ENCODE peak calls at places on chromosomes 16 and 17, in nine cellular contexts. R is A549, K is SK-N-SH, W is transverse colon, Z is stomach, I is ovary, T is suprapubic skin, J is tibial nerve, H is GM12878. D is an unnamed sample.

GRCh38 chr17:7888184-7888920 is at the start of gene CHD3:
- DNase-seq in R (no peak), K (no peak), W (peak), Z (peak), I (no peak), T (peak), J (no peak), H (no peak), D (no peak)

GRCh38 chr17:17445925-17446665 is 30.7 kb upstream of the MED9 start:
- DNase-seq in R (peak), K (no peak), W (peak), Z (peak), I (no peak), T (peak), J (peak), H (no peak), D (no peak)

GRCh38 chr16:63720848-63721247 is 1401.0 kb downstream of the CDH11 start:
- DNase-seq in R (no peak), K (no peak), W (no peak), Z (no peak), I (no peak), T (no peak), J (no peak), H (no peak), D (no peak)

GRCh38 chr17:50688168-50688719 is 19.5 kb downstream of the ANKRD40 start:
- DNase-seq in R (no peak), K (no peak), W (no peak), Z (no peak), I (peak), T (no peak), J (no peak), H (no peak), D (no peak)

GRCh38 chr16:76428858-76429257 is 151.7 kb downstream of the CNTNAP4 start:
- DNase-seq in R (peak), K (no peak), W (peak), Z (no peak), I (no peak), T (no peak), J (no peak), H (no peak), D (no peak)

GRCh38 chr16:5381481-5381880 is 283.9 kb upstream of the EEF2KMT start:
- DNase-seq in R (no peak), K (no peak), W (no peak), Z (no peak), I (no peak), T (no peak), J (no peak), H (no peak), D (no peak)

GRCh38 chr17:11273596-11273995 is 32.6 kb downstream of the SHISA6 start:
- DNase-seq in R (no peak), K (no peak), W (no peak), Z (no peak), I (no peak), T (no peak), J (no peak), H (no peak), D (no peak)

GRCh38 chr16:23563186-23563585 is 5.7 kb downstream of the UBFD1 start:
- DNase-seq in R (no peak), K (no peak), W (no peak), Z (no peak), I (no peak), T (no peak), J (no peak), H (no peak), D (no peak)

DNA sequence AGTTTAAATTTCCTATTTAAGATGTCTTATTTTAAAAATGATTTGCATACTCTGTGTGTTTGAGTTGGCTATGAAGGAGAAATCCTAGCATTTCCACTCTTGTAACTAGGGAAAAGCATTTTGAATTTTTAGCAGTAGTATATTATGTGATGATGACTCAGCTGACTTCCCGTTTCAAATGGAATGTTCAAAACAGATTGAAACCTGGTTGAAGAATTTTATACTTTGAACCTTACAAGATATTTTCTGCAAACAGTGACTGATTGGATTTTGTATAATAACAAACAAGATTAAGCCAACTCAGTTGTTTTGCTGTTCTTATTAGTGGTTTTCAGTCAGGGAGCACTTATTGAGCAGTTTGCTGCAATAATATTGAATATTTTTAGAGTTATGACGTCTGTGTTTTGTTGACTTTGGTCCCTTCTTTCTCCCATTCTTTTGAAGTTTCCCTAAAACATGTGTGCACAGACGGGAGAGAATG is 8.0 kb downstream of the TNRC6A start:
- DNase-seq in R (no peak), K (no peak), W (no peak), Z (no peak), I (no peak), T (no peak), J (no peak), H (no peak), D (no peak)
- H3K27ac ChIP-seq in R (peak), K (peak), W (peak), Z (no peak), I (peak), T (peak), J (peak), H (no peak), D (peak)

DNA sequence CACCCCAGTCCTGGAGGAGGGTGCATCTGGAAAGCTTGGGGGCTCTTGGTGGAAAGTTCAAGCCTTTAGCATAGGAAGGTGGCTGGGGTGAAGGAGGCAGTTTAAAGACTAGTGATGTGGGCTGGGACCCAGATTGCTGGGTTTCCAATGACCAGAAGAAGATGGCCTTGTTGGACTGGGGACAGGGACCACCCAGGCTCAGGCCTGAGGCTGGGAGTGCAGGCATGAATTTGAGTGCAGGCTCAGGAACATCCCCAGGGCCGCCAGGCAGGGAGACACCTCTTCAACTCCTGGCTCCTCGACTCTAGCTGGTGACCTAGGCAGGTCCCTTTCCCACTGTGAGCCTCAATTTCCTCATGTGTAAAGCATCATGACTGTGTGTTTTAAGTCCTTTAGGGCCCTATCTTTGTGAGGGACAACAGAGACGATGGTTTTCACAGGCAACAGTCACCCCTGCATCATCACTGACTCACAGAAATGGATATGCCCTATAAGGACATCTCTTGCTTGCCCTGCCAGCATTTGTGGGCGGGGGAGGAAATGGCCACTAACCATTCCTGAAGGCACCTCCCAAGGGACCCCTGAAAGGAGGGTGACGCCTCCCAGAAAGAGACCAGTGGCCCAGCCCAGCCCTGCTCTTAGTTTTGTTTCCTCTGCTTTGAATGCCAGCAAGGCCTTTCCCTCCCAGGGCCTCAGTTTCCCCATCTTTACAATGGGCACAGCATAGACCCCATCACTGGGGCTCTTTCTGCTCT is 11.1 kb downstream of the NLRC5 start:
- DNase-seq in R (peak), K (no peak), W (peak), Z (peak), I (peak), T (no peak), J (no peak), H (peak), D (no peak)
- TF ChIP-seq EP300 in R (no peak), K (no peak), W (no peak), Z (no peak), I (no peak), T (no peak), J (no peak), H (no peak), D (no peak)

GRCh38 chr17:64622931-64623654 is 39.0 kb downstream of the SMURF2 start:
- DNase-seq in R (peak), K (no peak), W (no peak), Z (no peak), I (no peak), T (no peak), J (no peak), H (no peak), D (no peak)
- H3K4me3 ChIP-seq in R (no peak), K (no peak), W (no peak), Z (no peak), I (no peak), T (no peak), J (no peak), H (no peak), D (no peak)

GRCh38 chr16:82810077-82810476 is 183.3 kb downstream of the CDH13 start:
- DNase-seq in R (no peak), K (no peak), W (no peak), Z (no peak), I (no peak), T (no peak), J (no peak), H (no peak), D (no peak)

GRCh38 chr16:82808036-82808435 is 181.3 kb downstream of the CDH13 start:
- DNase-seq in R (no peak), K (no peak), W (no peak), Z (no peak), I (no peak), T (no peak), J (no peak), H (no peak), D (no peak)
- H3K27ac ChIP-seq in R (no peak), K (no peak), W (no peak), Z (no peak), I (no peak), T (no peak), J (no peak), H (no peak), D (no peak)

GRCh38 chr17:52136173-52136572 is 22.3 kb downstream of the CA10 start:
- DNase-seq in R (no peak), K (no peak), W (no peak), Z (no peak), I (no peak), T (no peak), J (no peak), H (no peak), D (no peak)
- TF ChIP-seq EP300 in R (no peak), K (no peak), W (no peak), Z (no peak), I (no peak), T (no peak), J (no peak), H (no peak), D (no peak)

DNA sequence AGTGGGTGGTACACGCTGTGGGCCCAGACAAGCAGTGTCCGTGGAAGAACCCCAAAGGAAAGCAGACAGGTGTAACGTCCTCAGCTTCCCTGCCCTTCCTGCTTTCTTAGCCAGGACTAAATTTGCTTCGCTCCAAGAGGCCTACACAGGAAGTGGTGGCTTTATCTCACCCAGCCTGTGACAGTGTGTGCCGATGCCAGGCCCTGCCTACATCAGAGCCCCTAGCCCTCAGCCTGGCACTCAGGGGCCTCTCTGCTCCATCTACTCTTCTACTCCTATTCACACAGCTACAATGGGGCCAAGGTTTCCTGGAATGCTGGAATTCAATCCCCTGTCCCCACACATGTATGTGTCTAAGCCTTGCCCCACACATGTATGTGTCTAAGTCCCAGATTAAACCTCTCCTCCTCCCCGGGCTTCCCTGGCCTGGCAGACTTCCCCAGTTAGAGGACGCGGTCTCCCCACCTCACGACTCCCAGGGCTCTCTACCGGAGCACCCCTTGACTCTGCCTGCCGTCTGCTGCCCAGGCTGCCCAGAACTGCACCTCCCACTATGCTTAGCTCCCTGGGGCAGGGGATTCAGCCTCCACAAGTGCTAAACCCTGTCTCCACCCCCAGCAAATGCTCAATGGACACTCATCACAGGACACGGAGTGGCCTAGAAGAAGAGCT is 8.2 kb downstream of the PGAP3 start:
- DNase-seq in R (no peak), K (no peak), W (no peak), Z (peak), I (no peak), T (no peak), J (no peak), H (no peak), D (no peak)
- H3K4me3 ChIP-seq in R (no peak), K (no peak), W (no peak), Z (no peak), I (no peak), T (no peak), J (no peak), H (no peak), D (no peak)

DNA sequence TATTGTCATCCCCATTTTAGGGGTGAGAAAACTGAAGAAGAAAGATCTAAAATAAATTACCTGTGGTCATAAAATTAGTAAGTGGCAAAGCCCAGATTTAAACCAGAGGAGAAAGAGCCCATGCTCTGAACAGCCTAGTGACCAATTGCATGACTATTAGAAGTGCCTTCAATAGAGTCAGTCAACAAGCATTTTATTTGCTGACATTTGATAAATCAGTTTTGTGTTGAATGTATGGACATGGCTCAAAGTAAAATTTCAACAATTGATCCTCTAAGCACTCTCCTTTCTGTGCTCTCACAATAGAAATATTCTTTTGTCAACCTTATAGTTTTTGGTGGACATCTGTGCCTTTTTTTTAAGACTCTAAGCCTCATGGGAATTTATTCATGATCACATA is 572.9 kb upstream of the SOX9 start:
- DNase-seq in R (no peak), K (no peak), W (no peak), Z (no peak), I (no peak), T (no peak), J (no peak), H (no peak), D (no peak)
- H3K27ac ChIP-seq in R (no peak), K (no peak), W (no peak), Z (no peak), I (no peak), T (no peak), J (no peak), H (no peak), D (no peak)

GRCh38 chr17:19748807-19749193 is 702 bp upstream of the ALDH3A1 start:
- DNase-seq in R (peak), K (no peak), W (no peak), Z (no peak), I (no peak), T (no peak), J (no peak), H (no peak), D (no peak)

GRCh38 chr17:19750020-19750572 is 2.0 kb upstream of the ALDH3A1 start:
- DNase-seq in R (no peak), K (no peak), W (no peak), Z (no peak), I (no peak), T (no peak), J (no peak), H (no peak), D (no peak)

GRCh38 chr17:19753049-19753444 is 4.9 kb upstream of the ALDH3A1 start:
- DNase-seq in R (peak), K (peak), W (peak), Z (peak), I (no peak), T (no peak), J (no peak), H (no peak), D (no peak)

GRCh38 chr17:19752216-19753048 is 4.3 kb upstream of the ALDH3A1 start:
- DNase-seq in R (peak), K (no peak), W (no peak), Z (no peak), I (no peak), T (no peak), J (no peak), H (no peak), D (no peak)

GRCh38 chr17:19750835-19751234 is 2.7 kb upstream of the ALDH3A1 start:
- DNase-seq in R (peak), K (no peak), W (no peak), Z (no peak), I (no peak), T (no peak), J (no peak), H (no peak), D (no peak)
- TF ChIP-seq EP300 in R (no peak), K (no peak), W (no peak), Z (no peak), I (no peak), T (no peak), J (no peak), H (no peak), D (no peak)

GRCh38 chr16:83809092-83809491 is 1.3 kb downstream of the HSBP1 start:
- DNase-seq in R (no peak), K (no peak), W (no peak), Z (no peak), I (no peak), T (no peak), J (no peak), H (no peak), D (no peak)
- H3K4me3 ChIP-seq in R (peak), K (peak), W (peak), Z (peak), I (peak), T (peak), J (peak), H (peak), D (peak)